ENCODE peak calls at places on chromosomes 16 and 17, in nine cellular contexts. L is AG04450, X is GM23248, G is nucleus accumbens, R is NCI-H2081, W is ureter, U is GM06990, Q is amygdala, M is fibroblast of gingiva. B is an unnamed sample.

GRCh38 chr17:46783031-46783593 is 35.4 kb downstream of the WNT3 start:
- DNase-seq in L (no peak), X (no peak), G (no peak), R (no peak), W (no peak), U (no peak), Q (no peak), M (no peak), B (no peak)

GRCh38 chr17:8384801-8385335 is 1.9 kb upstream of the RPL26 start:
- DNase-seq in L (peak), X (peak), G (no peak), R (no peak), W (no peak), U (no peak), Q (no peak), M (peak), B (peak)

GRCh38 chr16:66728117-66728787 is 23.2 kb downstream of the DYNC1LI2 start:
- DNase-seq in L (no peak), X (peak), G (no peak), R (peak), W (no peak), U (no peak), Q (no peak), M (peak), B (peak)

GRCh38 chr17:39461911-39462641 is 790 bp downstream of the CDK12 start:
- DNase-seq in L (no peak), X (peak), G (peak), R (peak), W (no peak), U (peak), Q (peak), M (peak), B (peak)

GRCh38 chr16:12927591-12927990 is 26.2 kb downstream of the SHISA9 start:
- DNase-seq in L (no peak), X (no peak), G (no peak), R (no peak), W (no peak), U (no peak), Q (no peak), M (no peak), B (no peak)

GRCh38 chr17:66755101-66755943 is 79.6 kb upstream of the CACNG5 start:
- DNase-seq in L (no peak), X (no peak), G (no peak), R (peak), W (no peak), U (no peak), Q (no peak), M (no peak), B (no peak)

GRCh38 chr17:44607836-44608690 is 48.2 kb upstream of the MEIOC start:
- DNase-seq in L (peak), X (peak), G (no peak), R (peak), W (no peak), U (no peak), Q (no peak), M (peak), B (no peak)

GRCh38 chr17:596763-597644 is 117.6 kb downstream of the VPS53 start:
- DNase-seq in L (no peak), X (peak), G (no peak), R (peak), W (no peak), U (no peak), Q (no peak), M (no peak), B (peak)

GRCh38 chr17:30950669-30951399 is 20.0 kb upstream of the RNF135 start:
- DNase-seq in L (peak), X (peak), G (no peak), R (peak), W (peak), U (no peak), Q (no peak), M (peak), B (peak)

GRCh38 chr17:46738544-46738943 is 79.9 kb downstream of the WNT3 start:
- DNase-seq in L (no peak), X (peak), G (no peak), R (no peak), W (no peak), U (no peak), Q (no peak), M (no peak), B (no peak)

GRCh38 chr17:83203472-83204221 is 124.2 kb downstream of the METRNL start:
- DNase-seq in L (no peak), X (peak), G (no peak), R (no peak), W (peak), U (no peak), Q (no peak), M (peak), B (no peak)

GRCh38 chr17:443109-443508 is 90.5 kb upstream of the RPH3AL start:
- DNase-seq in L (no peak), X (no peak), G (no peak), R (no peak), W (no peak), U (no peak), Q (no peak), M (no peak), B (no peak)

GRCh38 chr17:40063034-40063765 is 435 bp downstream of the THRA start:
- DNase-seq in L (no peak), X (peak), G (peak), R (peak), W (peak), U (no peak), Q (no peak), M (peak), B (peak)

GRCh38 chr17:7136266-7136877 is 21.8 kb upstream of the ASGR2 start:
- DNase-seq in L (peak), X (peak), G (peak), R (peak), W (peak), U (no peak), Q (peak), M (peak), B (peak)

GRCh38 chr16:84834403-84834772 is 14.6 kb downstream of the CRISPLD2 start:
- DNase-seq in L (no peak), X (no peak), G (no peak), R (no peak), W (no peak), U (no peak), Q (no peak), M (peak), B (no peak)

GRCh38 chr17:44881145-44881544 is 18.1 kb downstream of the EFTUD2 start:
- DNase-seq in L (no peak), X (no peak), G (no peak), R (no peak), W (no peak), U (no peak), Q (no peak), M (no peak), B (no peak)

GRCh38 chr16:25079637-25080375 is 31.7 kb upstream of the LCMT1 start:
- DNase-seq in L (no peak), X (no peak), G (no peak), R (no peak), W (no peak), U (no peak), Q (no peak), M (no peak), B (no peak)

GRCh38 chr17:47686276-47686635 is 7.7 kb upstream of the TBKBP1 start:
- DNase-seq in L (no peak), X (peak), G (no peak), R (no peak), W (no peak), U (no peak), Q (no peak), M (peak), B (peak)

GRCh38 chr16:68743664-68744063 is 6.6 kb downstream of the CDH1 start:
- DNase-seq in L (no peak), X (no peak), G (no peak), R (no peak), W (no peak), U (no peak), Q (no peak), M (no peak), B (no peak)

GRCh38 chr17:81322271-81323082 is 27.4 kb upstream of the SLC38A10 start:
- DNase-seq in L (no peak), X (peak), G (no peak), R (no peak), W (no peak), U (no peak), Q (no peak), M (no peak), B (peak)

GRCh38 chr16:4660454-4661007 is 32.8 kb upstream of the NUDT16L1 start:
- DNase-seq in L (no peak), X (peak), G (no peak), R (peak), W (no peak), U (peak), Q (peak), M (no peak), B (peak)

GRCh38 chr17:29369831-29370735 is 20.1 kb upstream of the TAOK1 start:
- DNase-seq in L (peak), X (peak), G (peak), R (peak), W (peak), U (peak), Q (peak), M (peak), B (peak)

GRCh38 chr16:86567701-86568571 is 1.3 kb downstream of the FOXC2 start:
- DNase-seq in L (no peak), X (peak), G (no peak), R (no peak), W (no peak), U (no peak), Q (no peak), M (peak), B (peak)

GRCh38 chr17:79039171-79039570 is 15.2 kb downstream of the C1QTNF1 start:
- DNase-seq in L (no peak), X (no peak), G (no peak), R (no peak), W (no peak), U (no peak), Q (no peak), M (no peak), B (no peak)

GRCh38 chr17:55454906-55455474 is 33.4 kb upstream of the MMD start:
- DNase-seq in L (peak), X (peak), G (no peak), R (no peak), W (no peak), U (no peak), Q (no peak), M (peak), B (no peak)

GRCh38 chr16:57522960-57523359 is 13.4 kb downstream of the CCDC102A start:
- DNase-seq in L (no peak), X (no peak), G (no peak), R (no peak), W (no peak), U (no peak), Q (no peak), M (no peak), B (no peak)

GRCh38 chr17:81710514-81711308 is 1.4 kb upstream of the SLC25A10 start:
- DNase-seq in L (no peak), X (peak), G (no peak), R (peak), W (no peak), U (peak), Q (no peak), M (peak), B (peak)

GRCh38 chr16:2244301-2244700 is 7.1 kb downstream of the ECI1 start:
- DNase-seq in L (no peak), X (no peak), G (no peak), R (no peak), W (no peak), U (no peak), Q (no peak), M (no peak), B (no peak)

GRCh38 chr17:27256225-27257030 is 37.5 kb upstream of the WSB1 start:
- DNase-seq in L (peak), X (peak), G (no peak), R (no peak), W (no peak), U (no peak), Q (no peak), M (peak), B (peak)

GRCh38 chr16:84606081-84606875 is 11.6 kb downstream of the COTL1 start:
- DNase-seq in L (no peak), X (no peak), G (no peak), R (no peak), W (no peak), U (no peak), Q (no peak), M (no peak), B (no peak)

GRCh38 chr17:29412780-29413565 is 22.8 kb downstream of the TAOK1 start:
- DNase-seq in L (peak), X (peak), G (no peak), R (no peak), W (no peak), U (no peak), Q (no peak), M (peak), B (peak)

GRCh38 chr17:19650826-19651225 is 2.3 kb downstream of the ALDH3A2 start:
- DNase-seq in L (no peak), X (peak), G (no peak), R (no peak), W (no peak), U (no peak), Q (no peak), M (peak), B (no peak)